ENCODE peak calls at places on chromosomes 7 and 10, in nine cellular contexts. T, D, L, V, J, S, Y, O and N are unnamed samples.

GRCh38 chr7:155216475-155217272 is 81.0 kb upstream of the INSIG1 start:
- DNase-seq in D (no peak), T (no peak), Y (no peak), S (no peak), V (peak), L (no peak), J (no peak), O (no peak), N (no peak)

GRCh38 chr7:124550036-124550435 is 215.6 kb downstream of the GPR37 start:
- DNase-seq in T (no peak), J (no peak), L (no peak), V (no peak), S (no peak), Y (no peak), D (no peak), O (no peak), N (no peak)

GRCh38 chr7:151806938-151807775 is 69.8 kb downstream of the PRKAG2 start:
- DNase-seq in Y (no peak), J (no peak), L (no peak), V (no peak), S (no peak), O (no peak), D (no peak), T (no peak), N (no peak)

GRCh38 chr10:96586419-96587254 is at the start of gene TM9SF3:
- DNase-seq in O (peak), D (peak), S (peak), L (peak), Y (peak), V (peak), T (peak), J (peak), N (peak)

GRCh38 chr7:90626011-90626410 is 29.9 kb downstream of the CDK14 start:
- DNase-seq in O (no peak), T (peak), D (peak), L (no peak), V (no peak), S (no peak), Y (no peak), J (no peak), N (no peak)

GRCh38 chr10:14658331-14659122 is 116.2 kb downstream of the FAM107B start:
- DNase-seq in D (peak), T (no peak), Y (no peak), J (peak), O (no peak), S (no peak), V (no peak), L (no peak), N (no peak)

GRCh38 chr7:140506788-140507464 is 27.6 kb upstream of the MKRN1 start:
- DNase-seq in J (peak), D (peak), V (no peak), L (peak), Y (no peak), T (peak), O (no peak), S (no peak), N (no peak)

GRCh38 chr7:73851410-73852338 is 9.3 kb upstream of the TMEM270 start:
- DNase-seq in V (no peak), D (peak), S (no peak), T (no peak), O (no peak), Y (no peak), J (peak), L (no peak), N (no peak)

GRCh38 chr7:156638443-156639077 is 2.0 kb upstream of the RNF32 start:
- DNase-seq in Y (no peak), D (no peak), O (no peak), J (no peak), T (no peak), V (no peak), S (no peak), L (no peak), N (no peak)

GRCh38 chr10:11673346-11674330 is 62.2 kb upstream of the USP6NL start:
- DNase-seq in V (no peak), T (no peak), S (no peak), Y (no peak), J (peak), L (no peak), O (no peak), D (no peak), N (no peak)

GRCh38 chr10:122710576-122710975 is 10.9 kb upstream of the C10orf120 start:
- DNase-seq in T (no peak), J (no peak), O (no peak), L (no peak), D (no peak), S (no peak), Y (no peak), V (no peak), N (no peak)

GRCh38 chr10:42951486-42952251 is 125.2 kb upstream of the RET start:
- DNase-seq in Y (peak), T (peak), S (peak), O (peak), V (peak), D (no peak), J (no peak), L (peak), N (no peak)

GRCh38 chr10:28652703-28653102 is 24.6 kb upstream of the BAMBI start:
- DNase-seq in S (no peak), J (no peak), Y (no peak), V (no peak), T (no peak), L (no peak), O (no peak), D (no peak), N (no peak)

GRCh38 chr7:73428697-73429005 is 4.9 kb upstream of the FZD9 start:
- DNase-seq in L (no peak), V (no peak), T (no peak), J (no peak), O (no peak), S (no peak), D (no peak), Y (no peak), N (no peak)

GRCh38 chr10:133274751-133275682 is 1.7 kb downstream of the ADAM8 start:
- DNase-seq in V (no peak), O (no peak), S (no peak), T (no peak), J (no peak), D (no peak), Y (no peak), L (no peak), N (peak)

GRCh38 chr10:66505003-66505707 is 420.7 kb upstream of the LRRTM3 start:
- DNase-seq in T (no peak), Y (no peak), S (no peak), V (no peak), O (no peak), D (no peak), L (no peak), J (no peak), N (no peak)

DNA sequence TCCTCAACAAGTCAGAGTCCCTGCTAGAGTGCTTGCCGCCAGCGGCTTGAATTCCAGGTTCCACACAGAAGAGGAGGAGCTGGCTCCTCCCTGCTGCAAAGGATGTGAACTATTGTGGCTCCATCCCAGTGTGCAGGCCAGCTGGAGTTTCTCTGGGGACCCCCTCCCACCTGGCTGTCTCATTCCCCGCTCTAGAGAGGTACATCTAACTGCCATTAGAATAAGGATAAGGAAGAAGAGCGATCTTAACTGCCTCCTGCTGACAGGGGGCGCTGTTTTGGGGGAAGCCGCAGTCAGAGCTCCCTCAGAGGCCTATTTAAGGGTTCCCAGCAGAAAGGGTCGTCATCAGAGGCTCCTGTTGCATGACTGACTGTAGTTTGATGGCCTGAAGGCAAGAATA is 40.8 kb upstream of the HECW1 start:
- DNase-seq in T (peak), V (no peak), J (no peak), S (no peak), Y (no peak), L (no peak), D (no peak), O (no peak), N (no peak)
- TF ChIP-seq CTCF in T (peak), V (no peak), J (peak), S (no peak), Y (no peak), L (no peak), D (peak), O (no peak), N (peak)

DNA sequence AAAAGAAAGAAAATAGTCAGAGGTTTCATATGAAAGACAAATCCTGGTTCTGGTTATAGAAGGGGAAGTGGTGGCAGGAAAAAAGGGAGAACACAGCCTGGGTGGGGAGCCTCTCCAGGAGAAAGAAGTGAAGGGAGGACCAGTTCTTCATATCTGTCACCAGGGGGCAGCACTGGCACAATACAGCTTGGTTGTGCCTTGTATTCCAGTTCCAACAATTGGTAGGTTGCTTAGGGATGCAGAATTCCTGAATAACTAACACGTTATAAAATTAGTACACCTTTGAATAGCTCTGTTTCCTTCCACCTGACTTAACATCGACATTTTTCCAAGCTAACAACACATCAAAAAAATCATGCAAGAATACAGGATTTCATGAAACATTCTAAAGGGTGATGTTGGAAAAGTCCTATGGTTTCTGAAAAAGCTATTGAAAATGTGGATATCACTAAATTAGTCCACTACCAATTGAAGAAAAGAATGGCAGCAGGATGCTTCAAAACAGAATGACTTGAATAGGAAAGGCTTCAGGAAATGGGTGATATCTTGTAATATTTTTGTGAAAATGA is 52.9 kb downstream of the CYP26A1 start:
- DNase-seq in J (no peak), S (no peak), D (no peak), Y (no peak), L (no peak), O (no peak), T (peak), V (no peak), N (no peak)
- TF ChIP-seq CTCF in J (peak), S (peak), D (peak), Y (no peak), L (no peak), O (no peak), T (peak), V (no peak), N (peak)

GRCh38 chr10:95233377-95234034 is 39.5 kb downstream of the ACSM6 start:
- DNase-seq in V (no peak), S (no peak), Y (no peak), D (no peak), T (no peak), O (no peak), J (no peak), L (no peak), N (no peak)

GRCh38 chr10:95235676-95236067 is 41.6 kb downstream of the ACSM6 start:
- DNase-seq in V (no peak), D (no peak), L (no peak), J (no peak), Y (no peak), O (no peak), T (no peak), S (no peak), N (no peak)

GRCh38 chr10:95237376-95238170 is 43.5 kb downstream of the ACSM6 start:
- DNase-seq in J (no peak), S (no peak), Y (no peak), V (no peak), O (no peak), D (no peak), T (no peak), L (no peak), N (no peak)

GRCh38 chr10:95234951-95235350 is 40.9 kb downstream of the ACSM6 start:
- DNase-seq in L (no peak), S (no peak), T (no peak), D (no peak), O (no peak), V (no peak), J (no peak), Y (no peak), N (no peak)

DNA sequence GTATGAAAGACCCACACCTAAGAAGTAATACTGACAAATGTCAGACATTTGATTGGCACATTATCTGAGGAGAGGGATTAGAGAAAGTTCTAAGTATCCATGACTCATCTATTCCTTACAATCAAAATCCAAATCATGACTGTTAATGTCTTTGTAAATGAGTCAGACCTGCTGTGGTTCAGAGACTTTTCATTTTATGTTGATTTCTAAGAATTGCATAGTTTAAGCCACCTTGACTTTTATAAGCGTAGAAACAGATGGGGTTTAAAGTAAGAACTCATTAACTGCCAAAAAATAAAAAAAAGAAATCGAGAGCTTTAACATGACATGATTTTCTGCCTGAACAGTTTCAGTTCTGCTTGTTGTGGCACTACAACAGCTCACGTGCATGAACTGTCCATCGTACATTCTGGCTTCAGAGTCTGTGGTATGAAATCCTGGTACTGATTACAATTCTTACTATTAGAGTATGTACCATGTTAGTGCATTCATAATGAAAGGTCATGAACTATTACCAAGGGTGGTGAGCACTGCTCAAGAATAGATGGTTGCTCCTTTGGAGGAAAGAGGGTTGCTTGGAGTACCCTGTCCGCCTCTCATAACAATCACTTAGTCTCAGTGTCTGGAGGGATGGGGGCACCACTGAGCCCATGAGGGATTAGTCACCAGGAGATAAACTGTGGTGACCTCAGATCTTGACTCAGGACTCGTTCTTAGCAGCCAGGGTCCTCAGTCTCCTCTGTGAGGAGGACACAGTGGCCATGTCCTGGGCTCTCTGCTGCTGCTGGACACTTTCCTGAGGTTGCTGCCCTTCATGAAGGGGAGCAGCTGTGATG is 42.2 kb downstream of the ACSM6 start:
- DNase-seq in Y (no peak), L (no peak), D (no peak), O (no peak), S (no peak), T (no peak), J (peak), V (no peak), N (no peak)
- TF ChIP-seq CTCF in Y (no peak), L (no peak), D (no peak), O (no peak), S (no peak), T (no peak), J (no peak), V (no peak), N (no peak)

DNA sequence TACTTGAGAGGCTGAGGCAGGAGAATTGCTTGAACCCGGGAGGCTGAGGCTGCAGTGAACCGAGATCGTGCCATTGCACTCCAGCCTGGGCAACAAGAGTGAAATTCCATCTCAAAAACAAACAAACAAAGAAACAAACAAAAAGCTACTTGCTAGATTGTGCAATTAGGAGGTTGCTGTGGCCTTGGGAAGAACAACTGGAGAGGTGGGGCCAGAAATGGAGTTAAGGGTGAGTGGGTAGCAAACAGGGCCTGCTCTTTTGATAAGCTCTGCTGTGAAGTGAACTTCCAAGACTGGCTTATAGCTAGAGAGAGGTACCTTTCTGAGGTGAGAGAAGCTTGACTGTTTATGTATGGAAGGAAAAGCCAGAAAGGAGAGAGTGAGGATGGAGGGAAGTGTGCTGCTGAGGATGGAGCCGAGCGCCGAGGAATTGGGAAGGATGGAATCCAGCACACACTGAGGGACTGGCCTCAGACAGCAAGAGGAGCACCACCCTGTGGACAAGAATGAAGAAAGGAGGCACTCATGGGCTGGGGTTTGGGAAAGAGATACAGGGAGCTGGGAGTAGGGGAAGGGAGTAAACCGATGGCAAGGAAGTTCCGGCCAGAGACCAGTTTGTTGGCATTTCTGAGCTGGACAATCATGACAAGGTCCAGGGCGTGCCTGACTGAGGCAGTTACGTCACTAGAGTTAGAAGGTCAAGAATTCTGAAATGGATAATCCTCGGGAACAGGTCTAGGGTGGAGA is 7.0 kb upstream of the RPEL1 start:
- DNase-seq in J (no peak), T (peak), O (no peak), D (peak), V (no peak), S (peak), Y (peak), L (no peak), N (no peak)
- TF ChIP-seq CTCF in J (peak), T (peak), O (no peak), D (peak), V (no peak), S (no peak), Y (peak), L (peak), N (no peak)

GRCh38 chr10:58435297-58435696 is 50.1 kb downstream of the TFAM start:
- DNase-seq in V (no peak), O (no peak), L (peak), J (peak), S (no peak), T (peak), D (peak), Y (peak), N (no peak)
- TF ChIP-seq CTCF in V (no peak), O (no peak), L (no peak), J (peak), S (no peak), T (peak), D (peak), Y (no peak), N (no peak)

GRCh38 chr7:116164552-116164951 is 45.8 kb upstream of the TES start:
- DNase-seq in O (no peak), D (no peak), S (no peak), J (no peak), L (no peak), Y (no peak), V (no peak), T (no peak), N (no peak)

GRCh38 chr7:116169060-116169459 is 41.3 kb upstream of the TES start:
- DNase-seq in T (no peak), D (no peak), S (no peak), V (no peak), L (no peak), Y (no peak), J (no peak), O (no peak), N (no peak)

GRCh38 chr7:116165717-116166116 is 44.6 kb upstream of the TES start:
- DNase-seq in Y (no peak), O (no peak), S (no peak), V (no peak), T (no peak), D (no peak), J (no peak), L (no peak), N (peak)

GRCh38 chr7:116166167-116166566 is 44.2 kb upstream of the TES start:
- DNase-seq in S (no peak), L (no peak), O (no peak), J (no peak), T (no peak), V (no peak), D (no peak), Y (no peak), N (no peak)

GRCh38 chr7:116167177-116167576 is 43.2 kb upstream of the TES start:
- DNase-seq in O (no peak), T (peak), D (no peak), S (no peak), V (no peak), L (no peak), J (no peak), Y (no peak), N (no peak)
- TF ChIP-seq CTCF in O (no peak), T (peak), D (peak), S (no peak), V (no peak), L (no peak), J (no peak), Y (no peak), N (peak)